ENCODE peak calls at places on chromosome 2, in ten cellular contexts. One of them, this sample, is unnamed.

GRCh38 chr2:37837576-37838335 is 87.3 kb upstream of the RMDN2 start:
- DNase-seq in H1: no peak
- DNase-seq in body of pancreas: peak
- DNase-seq in foreskin keratinocyte: no peak
- DNase-seq in SK-N-SH: no peak
- DNase-seq in colonic mucosa: no peak
- DNase-seq in osteoblast: no peak
- DNase-seq in CD8-positive, alpha-beta T cell: no peak
- DNase-seq in suprapubic skin: no peak
- DNase-seq in thyroid gland: no peak
- DNase-seq in this sample: no peak

GRCh38 chr2:182047544-182047943 is 61.9 kb downstream of the PPP1R1C start:
- DNase-seq in H1: no peak
- DNase-seq in body of pancreas: no peak
- DNase-seq in foreskin keratinocyte: no peak
- DNase-seq in SK-N-SH: no peak
- DNase-seq in colonic mucosa: no peak
- DNase-seq in osteoblast: no peak
- DNase-seq in CD8-positive, alpha-beta T cell: no peak
- DNase-seq in suprapubic skin: no peak
- DNase-seq in thyroid gland: no peak
- DNase-seq in this sample: no peak

GRCh38 chr2:23835423-23835822 is 91.5 kb downstream of the ATAD2B start:
- DNase-seq in H1: no peak
- DNase-seq in body of pancreas: no peak
- DNase-seq in foreskin keratinocyte: no peak
- DNase-seq in SK-N-SH: no peak
- DNase-seq in colonic mucosa: no peak
- DNase-seq in osteoblast: no peak
- DNase-seq in CD8-positive, alpha-beta T cell: no peak
- DNase-seq in suprapubic skin: no peak
- DNase-seq in thyroid gland: no peak
- DNase-seq in this sample: no peak

GRCh38 chr2:162029287-162029901 is 44.6 kb downstream of the DPP4 start:
- DNase-seq in H1: no peak
- DNase-seq in body of pancreas: no peak
- DNase-seq in foreskin keratinocyte: peak
- DNase-seq in SK-N-SH: peak
- DNase-seq in colonic mucosa: no peak
- DNase-seq in osteoblast: peak
- DNase-seq in CD8-positive, alpha-beta T cell: no peak
- DNase-seq in suprapubic skin: peak
- DNase-seq in thyroid gland: no peak
- DNase-seq in this sample: peak

GRCh38 chr2:98781822-98782221 is 50.9 kb upstream of the MGAT4A start:
- DNase-seq in H1: no peak
- DNase-seq in body of pancreas: no peak
- DNase-seq in foreskin keratinocyte: no peak
- DNase-seq in SK-N-SH: no peak
- DNase-seq in colonic mucosa: no peak
- DNase-seq in osteoblast: no peak
- DNase-seq in CD8-positive, alpha-beta T cell: no peak
- DNase-seq in suprapubic skin: no peak
- DNase-seq in thyroid gland: no peak
- DNase-seq in this sample: no peak

GRCh38 chr2:10557506-10558265 is 109.6 kb upstream of the ODC1 start:
- DNase-seq in H1: no peak
- DNase-seq in body of pancreas: no peak
- DNase-seq in foreskin keratinocyte: no peak
- DNase-seq in SK-N-SH: no peak
- DNase-seq in colonic mucosa: no peak
- DNase-seq in osteoblast: no peak
- DNase-seq in CD8-positive, alpha-beta T cell: no peak
- DNase-seq in suprapubic skin: peak
- DNase-seq in thyroid gland: no peak
- DNase-seq in this sample: no peak

GRCh38 chr2:217610411-217610814 is 392.4 kb downstream of the TNS1 start:
- DNase-seq in H1: no peak
- DNase-seq in body of pancreas: no peak
- DNase-seq in foreskin keratinocyte: no peak
- DNase-seq in SK-N-SH: no peak
- DNase-seq in colonic mucosa: no peak
- DNase-seq in osteoblast: no peak
- DNase-seq in CD8-positive, alpha-beta T cell: peak
- DNase-seq in suprapubic skin: no peak
- DNase-seq in thyroid gland: no peak
- DNase-seq in this sample: no peak

GRCh38 chr2:3377279-3377611 is 373 bp downstream of the EIPR1 start:
- DNase-seq in H1: no peak
- DNase-seq in body of pancreas: no peak
- DNase-seq in foreskin keratinocyte: no peak
- DNase-seq in SK-N-SH: peak
- DNase-seq in colonic mucosa: no peak
- DNase-seq in osteoblast: peak
- DNase-seq in CD8-positive, alpha-beta T cell: no peak
- DNase-seq in suprapubic skin: no peak
- DNase-seq in thyroid gland: no peak
- DNase-seq in this sample: peak

GRCh38 chr2:113278073-113278811 is 479 bp downstream of the PAX8 start:
- DNase-seq in H1: no peak
- DNase-seq in body of pancreas: no peak
- DNase-seq in foreskin keratinocyte: no peak
- DNase-seq in SK-N-SH: peak
- DNase-seq in colonic mucosa: no peak
- DNase-seq in osteoblast: no peak
- DNase-seq in CD8-positive, alpha-beta T cell: no peak
- DNase-seq in suprapubic skin: no peak
- DNase-seq in thyroid gland: no peak
- DNase-seq in this sample: no peak

GRCh38 chr2:122516775-122517174 is 761.3 kb downstream of the TSN start:
- DNase-seq in H1: peak
- DNase-seq in body of pancreas: no peak
- DNase-seq in foreskin keratinocyte: no peak
- DNase-seq in SK-N-SH: no peak
- DNase-seq in colonic mucosa: no peak
- DNase-seq in osteoblast: no peak
- DNase-seq in CD8-positive, alpha-beta T cell: no peak
- DNase-seq in suprapubic skin: no peak
- DNase-seq in thyroid gland: no peak
- DNase-seq in this sample: no peak

GRCh38 chr2:241636182-241636982 is 576 bp downstream of the THAP4 start:
- DNase-seq in H1: no peak
- DNase-seq in body of pancreas: peak
- DNase-seq in foreskin keratinocyte: peak
- DNase-seq in SK-N-SH: peak
- DNase-seq in colonic mucosa: peak
- DNase-seq in osteoblast: peak
- DNase-seq in CD8-positive, alpha-beta T cell: no peak
- DNase-seq in suprapubic skin: no peak
- DNase-seq in thyroid gland: peak
- DNase-seq in this sample: peak

GRCh38 chr2:10141736-10142639 is 19.4 kb downstream of the RRM2 start:
- DNase-seq in H1: no peak
- DNase-seq in body of pancreas: peak
- DNase-seq in foreskin keratinocyte: no peak
- DNase-seq in SK-N-SH: peak
- DNase-seq in colonic mucosa: peak
- DNase-seq in osteoblast: no peak
- DNase-seq in CD8-positive, alpha-beta T cell: peak
- DNase-seq in suprapubic skin: no peak
- DNase-seq in thyroid gland: peak
- DNase-seq in this sample: no peak

GRCh38 chr2:65349863-65350262 is 82.5 kb downstream of the SPRED2 start:
- DNase-seq in H1: no peak
- DNase-seq in body of pancreas: peak
- DNase-seq in foreskin keratinocyte: peak
- DNase-seq in SK-N-SH: peak
- DNase-seq in colonic mucosa: peak
- DNase-seq in osteoblast: no peak
- DNase-seq in CD8-positive, alpha-beta T cell: no peak
- DNase-seq in suprapubic skin: peak
- DNase-seq in thyroid gland: peak
- DNase-seq in this sample: peak

DNA sequence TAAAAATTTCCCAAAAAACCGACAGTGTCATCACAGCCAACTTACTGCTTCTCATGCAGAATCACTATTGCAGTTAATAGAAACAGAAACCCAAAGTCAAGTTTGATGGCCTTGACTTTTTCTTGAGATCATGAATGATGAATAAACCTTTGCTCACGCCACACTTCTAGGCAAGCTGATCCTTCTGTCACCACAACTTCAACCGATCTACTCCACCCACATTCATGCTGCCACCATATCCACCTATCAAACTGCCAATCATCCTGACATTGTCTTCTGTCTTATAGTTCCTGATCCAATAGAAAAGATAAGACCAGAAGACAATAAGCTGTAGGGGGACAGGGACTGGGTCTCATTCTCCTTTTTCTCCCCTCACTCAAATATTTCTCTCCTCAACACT is 142.6 kb upstream of the CREB1 start:
- DNase-seq in H1: no peak
- DNase-seq in body of pancreas: no peak
- DNase-seq in foreskin keratinocyte: no peak
- DNase-seq in SK-N-SH: no peak
- DNase-seq in colonic mucosa: no peak
- DNase-seq in osteoblast: no peak
- DNase-seq in CD8-positive, alpha-beta T cell: no peak
- DNase-seq in suprapubic skin: no peak
- DNase-seq in thyroid gland: no peak
- DNase-seq in this sample: no peak
- H3K27ac ChIP-seq in H1: no peak
- H3K27ac ChIP-seq in body of pancreas: no peak
- H3K27ac ChIP-seq in foreskin keratinocyte: no peak
- H3K27ac ChIP-seq in SK-N-SH: no peak
- H3K27ac ChIP-seq in colonic mucosa: no peak
- H3K27ac ChIP-seq in osteoblast: no peak
- H3K27ac ChIP-seq in CD8-positive, alpha-beta T cell: no peak
- H3K27ac ChIP-seq in suprapubic skin: no peak
- H3K27ac ChIP-seq in thyroid gland: no peak
- H3K27ac ChIP-seq in this sample: no peak

GRCh38 chr2:127573771-127574170 is 38.3 kb downstream of the MYO7B start:
- DNase-seq in H1: no peak
- DNase-seq in body of pancreas: no peak
- DNase-seq in foreskin keratinocyte: no peak
- DNase-seq in SK-N-SH: no peak
- DNase-seq in colonic mucosa: no peak
- DNase-seq in osteoblast: no peak
- DNase-seq in CD8-positive, alpha-beta T cell: no peak
- DNase-seq in suprapubic skin: no peak
- DNase-seq in thyroid gland: no peak
- DNase-seq in this sample: no peak

GRCh38 chr2:127574656-127575055 is 39.2 kb downstream of the MYO7B start:
- DNase-seq in H1: no peak
- DNase-seq in body of pancreas: no peak
- DNase-seq in foreskin keratinocyte: no peak
- DNase-seq in SK-N-SH: no peak
- DNase-seq in colonic mucosa: no peak
- DNase-seq in osteoblast: no peak
- DNase-seq in CD8-positive, alpha-beta T cell: no peak
- DNase-seq in suprapubic skin: no peak
- DNase-seq in thyroid gland: no peak
- DNase-seq in this sample: no peak

GRCh38 chr2:127576433-127577207 is 41.1 kb downstream of the MYO7B start:
- DNase-seq in H1: no peak
- DNase-seq in body of pancreas: no peak
- DNase-seq in foreskin keratinocyte: peak
- DNase-seq in SK-N-SH: peak
- DNase-seq in colonic mucosa: peak
- DNase-seq in osteoblast: peak
- DNase-seq in CD8-positive, alpha-beta T cell: no peak
- DNase-seq in suprapubic skin: no peak
- DNase-seq in thyroid gland: peak
- DNase-seq in this sample: peak

GRCh38 chr2:127575941-127576432 is 40.5 kb downstream of the MYO7B start:
- DNase-seq in H1: no peak
- DNase-seq in body of pancreas: no peak
- DNase-seq in foreskin keratinocyte: no peak
- DNase-seq in SK-N-SH: no peak
- DNase-seq in colonic mucosa: no peak
- DNase-seq in osteoblast: no peak
- DNase-seq in CD8-positive, alpha-beta T cell: no peak
- DNase-seq in suprapubic skin: no peak
- DNase-seq in thyroid gland: no peak
- DNase-seq in this sample: no peak

DNA sequence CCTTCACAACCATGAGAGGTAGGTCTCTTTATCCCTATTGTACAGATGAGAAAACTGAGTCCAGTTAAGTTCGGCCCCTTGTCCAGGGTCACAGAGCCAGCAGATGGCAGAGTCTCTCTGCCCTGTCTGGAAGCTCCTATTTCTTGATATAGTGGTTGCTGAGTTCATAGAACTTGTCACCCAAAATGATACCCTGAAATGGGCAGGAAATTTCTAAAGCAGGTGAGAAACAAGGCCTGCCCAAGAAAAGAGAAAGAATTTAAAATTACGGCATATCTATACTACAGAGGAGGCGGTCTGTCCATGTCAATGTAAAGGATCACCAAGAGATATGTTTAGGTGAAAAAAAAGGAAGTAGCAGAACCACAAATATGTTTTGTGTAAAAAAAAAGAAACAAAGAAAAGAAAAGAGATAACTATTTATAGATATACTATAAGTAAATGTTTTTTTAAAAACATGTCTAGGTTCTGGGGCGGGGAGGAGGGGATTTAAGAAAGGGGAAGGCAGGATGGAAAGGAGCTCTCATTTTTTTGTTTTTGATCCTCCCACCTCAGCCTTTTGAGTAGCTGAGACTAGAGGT is 39.8 kb downstream of the MYO7B start:
- DNase-seq in H1: no peak
- DNase-seq in body of pancreas: no peak
- DNase-seq in foreskin keratinocyte: no peak
- DNase-seq in SK-N-SH: no peak
- DNase-seq in colonic mucosa: no peak
- DNase-seq in osteoblast: no peak
- DNase-seq in CD8-positive, alpha-beta T cell: no peak
- DNase-seq in suprapubic skin: no peak
- DNase-seq in thyroid gland: no peak
- DNase-seq in this sample: no peak
- TF ChIP-seq CTCF in H1: no peak
- TF ChIP-seq CTCF in body of pancreas: no peak
- TF ChIP-seq CTCF in foreskin keratinocyte: no peak
- TF ChIP-seq CTCF in SK-N-SH: no peak
- TF ChIP-seq CTCF in colonic mucosa: no peak
- TF ChIP-seq CTCF in osteoblast: no peak
- TF ChIP-seq CTCF in CD8-positive, alpha-beta T cell: no peak
- TF ChIP-seq CTCF in suprapubic skin: no peak
- TF ChIP-seq CTCF in thyroid gland: no peak
- TF ChIP-seq CTCF in this sample: no peak

GRCh38 chr2:209578394-209579006 is 154.7 kb downstream of the MAP2 start:
- DNase-seq in H1: no peak
- DNase-seq in body of pancreas: no peak
- DNase-seq in foreskin keratinocyte: no peak
- DNase-seq in SK-N-SH: no peak
- DNase-seq in colonic mucosa: no peak
- DNase-seq in osteoblast: no peak
- DNase-seq in CD8-positive, alpha-beta T cell: no peak
- DNase-seq in suprapubic skin: no peak
- DNase-seq in thyroid gland: no peak
- DNase-seq in this sample: no peak
- H3K27ac ChIP-seq in H1: no peak
- H3K27ac ChIP-seq in body of pancreas: no peak
- H3K27ac ChIP-seq in foreskin keratinocyte: no peak
- H3K27ac ChIP-seq in SK-N-SH: peak
- H3K27ac ChIP-seq in colonic mucosa: no peak
- H3K27ac ChIP-seq in osteoblast: no peak
- H3K27ac ChIP-seq in CD8-positive, alpha-beta T cell: no peak
- H3K27ac ChIP-seq in suprapubic skin: no peak
- H3K27ac ChIP-seq in thyroid gland: no peak
- H3K27ac ChIP-seq in this sample: no peak

GRCh38 chr2:127027715-127028114 is 79.2 kb downstream of the BIN1 start:
- DNase-seq in H1: no peak
- DNase-seq in body of pancreas: no peak
- DNase-seq in foreskin keratinocyte: no peak
- DNase-seq in SK-N-SH: no peak
- DNase-seq in colonic mucosa: no peak
- DNase-seq in osteoblast: no peak
- DNase-seq in CD8-positive, alpha-beta T cell: no peak
- DNase-seq in suprapubic skin: no peak
- DNase-seq in thyroid gland: no peak
- DNase-seq in this sample: no peak
- TF ChIP-seq CTCF in H1: no peak
- TF ChIP-seq CTCF in body of pancreas: no peak
- TF ChIP-seq CTCF in foreskin keratinocyte: peak
- TF ChIP-seq CTCF in SK-N-SH: peak
- TF ChIP-seq CTCF in colonic mucosa: no peak
- TF ChIP-seq CTCF in osteoblast: peak
- TF ChIP-seq CTCF in CD8-positive, alpha-beta T cell: no peak
- TF ChIP-seq CTCF in suprapubic skin: no peak
- TF ChIP-seq CTCF in thyroid gland: no peak
- TF ChIP-seq CTCF in this sample: no peak

This sample was measured in RWPE1.